ENCODE peak calls at places on chromosomes 6 and 20, in six cellular contexts. T, K, C, N, W and G are unnamed samples.

GRCh38 chr6:14661188-14661587 is 543.6 kb downstream of the CD83 start:
- DNase-seq in K (no peak), N (peak), C (no peak), T (no peak), W (peak), G (peak)

GRCh38 chr6:8940356-8940755 is 505.0 kb upstream of the SLC35B3 start:
- DNase-seq in N (no peak), T (no peak), W (no peak), C (no peak), K (no peak), G (no peak)

GRCh38 chr6:43328528-43328927 is 19.9 kb upstream of the CRIP3 start:
- DNase-seq in W (no peak), C (no peak), T (no peak), N (no peak), K (no peak), G (no peak)

GRCh38 chr6:84052204-84052882 is 18.8 kb downstream of the MRAP2 start:
- DNase-seq in C (peak), N (peak), K (no peak), T (no peak), W (no peak), G (peak)

GRCh38 chr6:155404937-155405336 is 50.7 kb downstream of the NOX3 start:
- DNase-seq in K (no peak), C (no peak), N (no peak), W (no peak), T (no peak), G (no peak)

GRCh38 chr20:58695084-58695722 is 2.6 kb downstream of the NPEPL1 start:
- DNase-seq in C (no peak), K (no peak), N (no peak), T (no peak), W (no peak), G (no peak)

GRCh38 chr6:149701699-149702098 is 16.2 kb downstream of the LATS1 start:
- DNase-seq in T (no peak), C (no peak), K (no peak), N (peak), W (no peak), G (no peak)

GRCh38 chr6:131061771-131062160 is 1.3 kb downstream of the EPB41L2 start:
- DNase-seq in K (no peak), N (no peak), C (no peak), T (no peak), W (peak), G (no peak)

GRCh38 chr6:54473328-54473727 is 165.1 kb downstream of the TINAG start:
- DNase-seq in T (no peak), K (no peak), N (no peak), C (no peak), W (no peak), G (no peak)

GRCh38 chr6:99905209-99906106 is 88.6 kb downstream of the MCHR2 start:
- DNase-seq in T (no peak), K (no peak), N (peak), W (peak), C (no peak), G (peak)

GRCh38 chr6:45608252-45608911 is 230.6 kb upstream of the SUPT3H start:
- DNase-seq in C (no peak), K (no peak), T (no peak), W (no peak), N (no peak), G (no peak)

GRCh38 chr6:13277231-13277630 is 51.1 kb downstream of the TBC1D7 start:
- DNase-seq in T (no peak), W (no peak), C (no peak), N (no peak), K (no peak), G (no peak)

GRCh38 chr6:19204445-19204844 is 632.7 kb upstream of the ID4 start:
- DNase-seq in K (no peak), W (no peak), T (no peak), N (peak), C (no peak), G (no peak)

GRCh38 chr20:38763616-38764015 is 15.4 kb downstream of the ACTR5 start:
- DNase-seq in K (no peak), W (no peak), N (no peak), T (no peak), C (no peak), G (no peak)

GRCh38 chr6:112317461-112317860 is 29.7 kb upstream of the RFPL4B start:
- DNase-seq in K (no peak), N (no peak), T (no peak), C (no peak), W (no peak), G (no peak)

GRCh38 chr6:112318505-112318904 is 28.6 kb upstream of the RFPL4B start:
- DNase-seq in K (no peak), T (no peak), C (no peak), W (no peak), N (no peak), G (no peak)

GRCh38 chr6:112320561-112321300 is 26.4 kb upstream of the RFPL4B start:
- DNase-seq in W (no peak), K (no peak), N (no peak), C (no peak), T (no peak), G (no peak)

GRCh38 chr6:112325449-112325848 is 21.7 kb upstream of the RFPL4B start:
- DNase-seq in W (no peak), N (peak), T (no peak), K (no peak), C (no peak), G (no peak)

DNA sequence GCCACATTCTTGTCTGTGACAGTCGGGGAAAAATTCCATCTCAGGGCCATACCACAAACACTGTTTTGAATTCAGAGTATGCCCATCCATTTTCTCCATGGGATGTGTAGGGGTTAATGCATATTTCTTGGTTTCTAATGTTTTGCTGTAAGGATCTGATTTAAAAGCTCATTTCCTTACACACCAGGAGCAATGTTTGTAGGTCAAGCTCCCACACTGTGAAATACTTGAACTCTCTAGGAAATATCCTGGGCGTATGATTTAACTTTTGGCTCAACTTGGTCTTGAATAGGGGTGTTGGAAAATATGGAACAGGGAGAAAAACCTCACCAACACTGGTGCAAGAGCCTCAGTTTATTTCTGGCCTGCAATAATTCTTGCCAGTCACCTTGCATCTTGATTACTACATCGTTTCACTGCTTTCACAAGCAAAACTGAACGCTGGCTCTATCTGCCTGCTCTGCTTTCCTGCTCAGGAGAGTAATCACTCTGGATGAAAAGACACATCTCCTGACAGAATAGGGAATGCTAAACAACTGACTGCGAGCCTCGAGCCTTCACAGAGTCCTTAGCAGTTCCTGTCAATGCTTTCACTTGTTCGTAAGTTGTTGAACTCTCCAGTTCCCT is 25.1 kb upstream of the RFPL4B start:
- DNase-seq in W (no peak), C (no peak), K (no peak), T (no peak), N (peak), G (no peak)
- H3K27ac ChIP-seq in W (no peak), C (no peak), K (no peak), T (no peak), N (no peak), G (no peak)

GRCh38 chr6:20875369-20875963 is 341.2 kb downstream of the CDKAL1 start:
- DNase-seq in N (peak), T (no peak), K (no peak), W (no peak), C (peak), G (peak)
- TF ChIP-seq CTCF in N (peak), T (no peak), K (no peak), W (peak), C (peak), G (peak)

DNA sequence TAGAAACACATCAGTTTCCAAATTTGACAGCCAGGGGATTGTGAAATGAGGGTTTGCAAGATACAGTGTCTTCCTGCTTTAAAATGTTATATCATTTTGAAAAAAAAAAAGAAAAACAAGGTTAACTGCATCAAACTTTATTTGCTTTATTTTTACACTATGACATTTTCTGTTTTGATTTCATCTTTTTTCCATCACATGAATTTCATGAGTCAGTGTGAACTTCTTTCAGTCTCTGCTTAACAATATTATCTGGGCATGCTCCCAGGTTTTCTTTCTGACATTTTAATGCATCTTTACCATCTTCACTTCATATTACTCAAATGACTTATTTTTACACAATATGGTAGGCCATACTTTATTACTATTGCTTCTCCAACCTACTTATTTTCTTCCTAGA is 1.9 kb downstream of the NCOA7 start:
- DNase-seq in T (no peak), W (no peak), C (no peak), N (peak), K (no peak), G (no peak)
- H3K4me3 ChIP-seq in T (no peak), W (peak), C (no peak), N (peak), K (no peak), G (no peak)

GRCh38 chr20:45066372-45066771 is 34.6 kb downstream of the KCNS1 start:
- DNase-seq in T (no peak), K (no peak), W (no peak), N (peak), C (no peak), G (no peak)

GRCh38 chr20:45069261-45069660 is 31.7 kb downstream of the KCNS1 start:
- DNase-seq in T (no peak), K (no peak), W (no peak), C (no peak), N (no peak), G (no peak)

GRCh38 chr20:45067558-45067957 is 33.4 kb downstream of the KCNS1 start:
- DNase-seq in T (no peak), W (no peak), C (no peak), N (no peak), K (no peak), G (no peak)

GRCh38 chr20:45064812-45065211 is 36.1 kb downstream of the KCNS1 start:
- DNase-seq in W (no peak), T (no peak), K (no peak), C (no peak), N (no peak), G (no peak)

GRCh38 chr20:45067087-45067486 is 33.8 kb downstream of the KCNS1 start:
- DNase-seq in K (no peak), W (no peak), C (no peak), T (no peak), N (no peak), G (no peak)
- H3K27ac ChIP-seq in K (no peak), W (no peak), C (no peak), T (no peak), N (no peak), G (no peak)

DNA sequence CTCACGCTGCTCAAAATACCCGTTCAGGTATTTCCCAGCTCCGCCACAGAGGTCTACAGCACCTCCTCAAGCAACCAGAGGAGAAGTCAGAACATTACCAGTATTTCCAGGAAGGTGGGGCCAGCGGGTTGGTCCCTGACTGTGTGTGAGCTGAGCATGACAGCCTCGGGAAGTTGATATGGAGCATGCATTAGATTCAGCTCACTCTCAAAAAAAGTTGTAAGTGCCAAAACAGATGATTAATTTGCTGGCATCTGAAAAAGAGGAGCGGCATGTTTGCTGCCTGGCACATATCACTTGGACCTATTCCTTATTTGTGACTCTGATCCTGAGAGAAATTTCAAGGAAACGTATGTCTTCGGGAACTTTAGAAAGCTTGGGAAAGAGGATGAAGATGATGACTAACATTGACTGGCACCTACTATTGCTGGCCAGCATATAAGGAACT is 32.3 kb downstream of the ELOVL2 start:
- DNase-seq in T (no peak), K (no peak), C (no peak), N (no peak), W (no peak), G (no peak)
- TF ChIP-seq CTCF in T (no peak), K (no peak), C (no peak), N (no peak), W (no peak), G (no peak)